ENCODE peak calls at places on chromosomes 12 and 14, in four cellular contexts. N is right lobe of liver, K is fibroblast of lung, Z is tibial artery. C is an unnamed sample. For H3K4me1, the result is how much of the 10 kb centered on the place peaks cover.

GRCh38 chr14:91830777-91831176 is 36.6 kb downstream of the TC2N start:
- DNase-seq in N (no peak), Z (no peak), K (no peak), C (no peak)

GRCh38 chr12:19855876-19856275 is 416.6 kb downstream of the AEBP2 start:
- DNase-seq in K (no peak), N (no peak), Z (no peak), C (no peak)

GRCh38 chr14:61973981-61974380 is 211.8 kb downstream of the SNAPC1 start:
- DNase-seq in K (peak), N (no peak), Z (no peak), C (no peak)

GRCh38 chr12:46523863-46524770 is 151.5 kb upstream of the SLC38A2 start:
- DNase-seq in Z (no peak), N (no peak), K (peak), C (no peak)

GRCh38 chr12:108468149-108468968 is 46.7 kb upstream of the FICD start:
- DNase-seq in Z (no peak), N (no peak), K (peak), C (no peak)

GRCh38 chr12:126202138-126202537 is 1136.9 kb downstream of the AACS start:
- DNase-seq in K (no peak), Z (no peak), N (no peak), C (no peak)

GRCh38 chr14:21894003-21894897 is 220.6 kb upstream of the OR4E1 start:
- DNase-seq in Z (no peak), N (no peak), K (no peak), C (no peak)

GRCh38 chr14:58771016-58771415 is 133.3 kb downstream of the DACT1 start:
- DNase-seq in Z (no peak), K (no peak), N (no peak), C (no peak)

GRCh38 chr12:7493006-7493405 is 10.6 kb downstream of the CD163 start:
- DNase-seq in N (peak), Z (no peak), K (no peak), C (no peak)

GRCh38 chr12:75635606-75636444 is 124.4 kb upstream of the KRR1 start:
- DNase-seq in Z (no peak), K (peak), N (no peak), C (no peak)

GRCh38 chr12:101414533-101415119 is 7.1 kb upstream of the ARL1 start:
- DNase-seq in K (peak), Z (no peak), N (no peak), C (no peak)

GRCh38 chr14:63727231-63727735 is 582 bp downstream of the SGPP1 start:
- DNase-seq in Z (peak), N (peak), K (peak), C (peak)

GRCh38 chr12:76085159-76085868 is 829 bp upstream of the NAP1L1 start:
- DNase-seq in N (no peak), K (peak), Z (no peak), C (no peak)

GRCh38 chr14:73888971-73889370 is 2.3 kb downstream of the ZNF410 start:
- DNase-seq in N (no peak), Z (no peak), K (peak), C (no peak)

GRCh38 chr14:75254381-75254821 is 24.2 kb upstream of the FOS start:
- DNase-seq in N (peak), Z (peak), K (no peak), C (peak)

GRCh38 chr12:81896771-81897170 is 137.6 kb upstream of the PPFIA2 start:
- DNase-seq in N (no peak), Z (no peak), K (peak), C (no peak)

GRCh38 chr12:25825494-25825893 is 133.0 kb upstream of the RASSF8 start:
- DNase-seq in Z (no peak), N (no peak), K (no peak), C (no peak)

GRCh38 chr12:125688223-125688622 is 623.0 kb downstream of the AACS start:
- DNase-seq in N (no peak), K (no peak), Z (no peak), C (no peak)

GRCh38 chr12:78671295-78671694 is 193.3 kb upstream of the SYT1 start:
- DNase-seq in K (peak), N (no peak), Z (no peak), C (no peak)

GRCh38 chr14:34628681-34629135 is 1.2 kb downstream of the SNX6 start:
- DNase-seq in N (no peak), K (peak), Z (no peak), C (no peak)

DNA sequence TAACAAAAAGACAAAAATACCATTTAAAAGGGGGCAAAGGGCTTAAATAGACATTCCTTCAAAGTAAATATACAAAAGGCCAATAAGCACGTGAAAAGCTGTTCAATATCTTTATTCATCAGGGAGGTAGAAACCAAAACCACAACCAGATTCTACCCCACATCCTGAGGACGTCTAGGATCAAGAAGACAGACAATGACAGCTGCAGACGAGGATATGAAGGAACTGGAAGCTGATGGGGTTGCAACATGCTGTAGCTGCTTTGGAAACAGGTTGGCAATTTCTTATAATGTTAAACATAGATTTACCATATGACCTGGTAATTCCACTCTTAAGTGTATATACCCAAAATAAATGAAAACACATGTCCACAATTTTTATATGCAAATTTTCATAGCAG is 85.1 kb upstream of the C14orf180 start:
- DNase-seq in K (no peak), Z (no peak), N (no peak), C (no peak)
- H3K4me1 ChIP-seq in K (under half), Z (under half), N (under half), C (under half)

GRCh38 chr14:56172571-56172971 is 54.4 kb downstream of the PELI2 start:
- DNase-seq in K (peak), Z (no peak), N (no peak), C (no peak)
- H3K27ac ChIP-seq in K (peak), Z (no peak), N (no peak), C (no peak)

GRCh38 chr12:54358945-54359761 is 5.1 kb downstream of the GPR84 start:
- DNase-seq in Z (peak), K (peak), N (peak), C (peak)
- H3K4me1 ChIP-seq in Z (under half), K (under half), N (under half), C (under half)

DNA sequence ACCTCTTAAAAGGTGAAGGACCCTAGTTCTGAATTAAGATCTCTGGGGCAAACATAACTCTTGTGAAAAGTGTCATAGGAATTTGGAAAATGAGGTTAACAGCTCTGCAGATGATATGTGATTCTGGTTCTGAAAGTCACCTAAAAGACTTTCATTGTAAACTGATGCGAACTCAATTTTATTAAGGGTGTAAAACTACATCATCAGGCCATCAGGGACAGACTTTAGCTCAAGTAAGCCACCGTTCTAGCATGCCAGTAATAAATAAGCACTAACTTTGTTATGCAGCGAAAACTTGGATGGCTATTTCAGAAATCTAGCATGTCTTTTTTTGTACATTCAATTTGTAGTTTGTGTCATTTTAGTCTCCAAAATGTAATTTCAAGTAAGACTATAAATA is 61.6 kb downstream of the R3HDM2 start:
- DNase-seq in Z (no peak), K (no peak), N (no peak), C (no peak)
- H3K27ac ChIP-seq in Z (no peak), K (no peak), N (peak), C (no peak)